ENCODE peak calls at places on chromosomes 5 and 9, in ten cellular contexts. Y is heart right ventricle; H is CD8-positive, alpha-beta memory T cell; T is aorta; S is A673; V is lung; R is cardiac muscle cell; L is endodermal cell; J is prostate gland; M is endothelial cell of umbilical vein. E is an unnamed sample.
A peak's percentile ranks its signal among the peaks of the same experiment; 100 is the strongest.

GRCh38 chr9:3756071-3756470 is 230.3 kb upstream of the RFX3 start:
- DNase-seq in R (no peak), L (no peak), T (no peak), Y (no peak), M (no peak), V (no peak), H (no peak), J (no peak), S (no peak), E (no peak)

GRCh38 chr5:42811591-42812392 is at the start of gene SELENOP:
- DNase-seq in J (peak; percentile 84), H (no peak), T (peak; percentile 61), Y (no peak), R (peak; percentile 72), M (peak; percentile 8), L (peak; percentile 77), V (peak; percentile 71), S (no peak), E (no peak)

GRCh38 chr9:124267271-124267807 is 9.6 kb downstream of the NEK6 start:
- DNase-seq in M (peak; percentile 89), J (peak; percentile 95), L (no peak), V (peak; percentile 90), R (no peak), T (peak; percentile 86), S (peak; percentile 54), Y (no peak), H (no peak), E (no peak)

GRCh38 chr5:67214713-67215591 is 18.4 kb upstream of the CD180 start:
- DNase-seq in Y (no peak), J (no peak), R (no peak), V (peak; percentile 66), M (peak; percentile 21), S (no peak), H (no peak), T (no peak), L (no peak), E (no peak)

GRCh38 chr5:59764361-59764760 is 129.2 kb downstream of the PDE4D start:
- DNase-seq in L (no peak), V (no peak), Y (no peak), J (no peak), M (no peak), R (no peak), S (no peak), T (no peak), H (no peak), E (no peak)

GRCh38 chr5:9604416-9604815 is 25.7 kb downstream of the TAS2R1 start:
- DNase-seq in J (no peak), H (no peak), S (no peak), L (no peak), M (no peak), R (no peak), T (no peak), Y (no peak), V (no peak), E (no peak)

GRCh38 chr5:176844706-176845391 is 34.5 kb downstream of the UNC5A start:
- DNase-seq in M (no peak), V (no peak), H (no peak), L (no peak), T (no peak), Y (no peak), R (peak; percentile 20), J (no peak), S (peak; percentile 31), E (no peak)

GRCh38 chr9:112012026-112012902 is 115.7 kb downstream of the UGCG start:
- DNase-seq in Y (peak; percentile 30), M (peak; percentile 94), L (peak; percentile 30), T (peak; percentile 84), S (peak; percentile 53), V (peak; percentile 63), R (no peak), H (no peak), J (peak; percentile 63), E (peak; percentile 81)

GRCh38 chr9:98916660-98917059 is 27.0 kb upstream of the COL15A1 start:
- DNase-seq in H (no peak), T (peak; percentile 56), S (no peak), J (no peak), R (peak; percentile 49), Y (peak; percentile 59), V (no peak), L (peak; percentile 87), M (no peak), E (no peak)

GRCh38 chr9:4171519-4171918 is 128.3 kb downstream of the GLIS3 start:
- DNase-seq in L (no peak), M (no peak), J (no peak), H (no peak), Y (no peak), S (no peak), T (no peak), R (no peak), V (no peak), E (no peak)

GRCh38 chr5:18395126-18396110 is 761.2 kb downstream of the TAF11L14 start:
- DNase-seq in H (no peak), S (no peak), Y (no peak), R (peak; percentile 9), T (no peak), V (no peak), L (no peak), J (no peak), M (no peak), E (no peak)

GRCh38 chr9:33165263-33166151 is 1.6 kb downstream of the B4GALT1 start:
- DNase-seq in M (peak; percentile 39), S (no peak), R (peak; percentile 45), V (peak; percentile 69), J (peak; percentile 43), T (no peak), L (peak; percentile 56), Y (no peak), H (peak; percentile 61), E (peak; percentile 51)

DNA sequence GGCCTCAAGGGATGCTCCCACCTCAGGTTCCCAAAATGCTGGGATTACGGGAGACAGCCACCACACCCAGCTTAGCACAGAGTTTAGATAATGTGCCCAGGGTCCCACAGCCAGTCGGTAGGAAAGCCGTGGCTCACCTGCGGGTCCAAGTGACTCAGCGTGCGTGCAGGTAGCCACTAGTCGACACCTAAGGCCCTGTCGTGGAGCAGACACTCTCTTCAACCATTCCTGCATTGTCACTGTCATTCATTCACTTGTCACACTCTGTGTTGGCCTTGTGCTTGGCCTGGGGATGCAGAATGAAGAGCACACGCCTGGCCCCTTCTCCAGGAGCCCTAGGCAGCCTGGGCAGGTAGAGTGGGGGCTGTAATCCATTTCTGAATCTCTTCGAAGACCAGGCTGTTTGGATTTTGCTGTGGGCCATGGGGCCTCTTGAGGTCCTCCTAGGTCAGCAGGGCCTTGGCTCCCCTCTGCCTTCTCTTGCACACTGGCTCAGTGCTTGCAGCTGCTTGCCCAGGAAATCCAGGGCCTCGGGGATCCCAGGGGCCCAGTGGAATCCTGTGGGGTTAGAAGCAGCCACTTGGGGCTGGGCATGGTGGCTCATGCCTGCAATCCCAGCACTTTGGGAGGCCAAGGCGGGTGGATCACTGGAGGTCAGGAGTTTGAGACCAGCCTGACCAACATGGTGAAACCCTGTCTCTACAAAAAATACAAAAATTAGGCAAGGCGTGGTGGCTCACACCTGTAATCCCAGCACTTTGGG is 6.1 kb upstream of the AIF1L start:
- DNase-seq in R (no peak), V (no peak), S (no peak), H (no peak), M (no peak), J (no peak), Y (no peak), L (no peak), T (no peak), E (no peak)
- H3K27me3 ChIP-seq in R (no peaks in the 10 kb centered on the region), V (no peaks in the 10 kb centered on the region), S (no peaks in the 10 kb centered on the region), H (peaks cover 28% of the 10 kb centered on the region), M (peaks cover 2% of the 10 kb centered on the region), J (no peaks in the 10 kb centered on the region), Y (peaks cover 13% of the 10 kb centered on the region), L (no peaks in the 10 kb centered on the region), T (no peaks in the 10 kb centered on the region), E (no peaks in the 10 kb centered on the region)

GRCh38 chr5:175223336-175223735 is 220.6 kb downstream of the DRD1 start:
- DNase-seq in S (no peak), L (no peak), Y (no peak), V (no peak), H (no peak), R (no peak), J (no peak), M (no peak), T (no peak), E (no peak)
- H3K27me3 ChIP-seq in S (peaks cover 36% of the 10 kb centered on the region), L (no peaks in the 10 kb centered on the region), Y (no peaks in the 10 kb centered on the region), V (no peaks in the 10 kb centered on the region), H (no peaks in the 10 kb centered on the region), R (no peaks in the 10 kb centered on the region), J (no peaks in the 10 kb centered on the region), M (no peaks in the 10 kb centered on the region), T (no peaks in the 10 kb centered on the region), E (no peaks in the 10 kb centered on the region)

DNA sequence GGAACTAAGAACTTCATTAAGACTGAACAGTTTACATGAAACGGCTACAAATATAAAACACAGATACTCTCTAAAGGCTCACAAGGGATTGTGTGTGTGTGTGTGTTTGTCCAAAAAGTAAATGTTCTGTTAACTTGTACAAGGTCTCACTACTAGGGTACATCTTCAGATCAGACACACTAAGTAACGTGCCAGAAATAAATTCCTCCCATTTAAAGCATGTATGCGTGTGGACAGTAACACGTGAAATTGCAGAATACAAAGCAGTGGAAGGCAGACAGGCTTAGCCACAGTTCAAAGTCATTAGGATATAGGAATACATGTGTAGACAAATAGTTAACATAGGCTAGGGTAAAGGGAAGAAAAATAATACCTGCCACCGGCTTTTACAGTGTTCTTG is 1.8 kb downstream of the BNC2 start:
- DNase-seq in Y (no peak), R (no peak), H (no peak), L (no peak), V (no peak), S (no peak), T (no peak), M (no peak), J (no peak), E (no peak)
- H3K27me3 ChIP-seq in Y (peaks cover 76% of the 10 kb centered on the region), R (peaks cover 98% of the 10 kb centered on the region), H (no peaks in the 10 kb centered on the region), L (peaks cover 53% of the 10 kb centered on the region), V (no peaks in the 10 kb centered on the region), S (peaks cover 25% of the 10 kb centered on the region), T (no peaks in the 10 kb centered on the region), M (peaks cover 3% of the 10 kb centered on the region), J (no peaks in the 10 kb centered on the region), E (no peaks in the 10 kb centered on the region)

GRCh38 chr9:976258-976804 is at the start of gene DMRT3:
- DNase-seq in V (no peak), S (no peak), L (peak; percentile 89), M (no peak), J (no peak), H (no peak), T (no peak), R (peak; percentile 45), Y (no peak), E (no peak)

GRCh38 chr9:977361-978116 is 1.1 kb downstream of the DMRT3 start:
- DNase-seq in L (no peak), S (no peak), H (no peak), R (no peak), M (no peak), T (no peak), Y (no peak), J (no peak), V (no peak), E (no peak)

GRCh38 chr9:976805-977360 is 428 bp downstream of the DMRT3 start:
- DNase-seq in Y (no peak), V (no peak), L (peak; percentile 83), M (no peak), H (no peak), T (no peak), J (no peak), R (no peak), S (no peak), E (peak; percentile 41)

GRCh38 chr9:979983-980382 is 3.5 kb downstream of the DMRT3 start:
- DNase-seq in J (no peak), S (no peak), M (no peak), T (no peak), V (no peak), R (no peak), H (no peak), Y (no peak), L (no peak), E (no peak)

GRCh38 chr9:978117-978830 is 1.8 kb downstream of the DMRT3 start:
- DNase-seq in S (no peak), L (no peak), J (no peak), M (no peak), Y (no peak), V (no peak), T (no peak), R (no peak), H (no peak), E (no peak)
- H3K27me3 ChIP-seq in S (peaks cover 98% of the 10 kb centered on the region), L (peaks cover 99% of the 10 kb centered on the region), J (peaks cover 54% of the 10 kb centered on the region), M (peaks cover 80% of the 10 kb centered on the region), Y (peaks cover 100% of the 10 kb centered on the region), V (peaks cover 36% of the 10 kb centered on the region), T (peaks cover 2% of the 10 kb centered on the region), R (peaks cover 100% of the 10 kb centered on the region), H (peaks cover 47% of the 10 kb centered on the region), E (peaks cover 8% of the 10 kb centered on the region)